ENCODE peak calls at places on chromosomes 2 and 18, in seven cellular contexts. U, X, B, Z, P, L and J are unnamed samples.

GRCh38 chr2:73642338-73643018 is at the start of gene NAT8:
- DNase-seq in U (no peak), X (peak; percentile 73), B (no peak), Z (no peak), P (no peak), L (no peak), J (no peak)

GRCh38 chr2:1795842-1796580 is 51.7 kb upstream of the PXDN start:
- DNase-seq in U (no peak), X (no peak), B (no peak), Z (no peak), P (no peak), L (no peak), J (no peak)

GRCh38 chr18:63879684-63880083 is 7.8 kb upstream of the SERPINB2 start:
- DNase-seq in U (no peak), X (peak; percentile 78), B (no peak), Z (no peak), P (no peak), L (no peak), J (no peak)

GRCh38 chr2:118123561-118124232 is 35.4 kb downstream of the INSIG2 start:
- DNase-seq in U (no peak), X (peak; percentile 87), B (no peak), Z (no peak), P (peak; percentile 69), L (no peak), J (no peak)

GRCh38 chr2:3305952-3306351 is 71.7 kb downstream of the EIPR1 start:
- DNase-seq in U (no peak), X (no peak), B (no peak), Z (peak; percentile 30), P (no peak), L (no peak), J (no peak)

GRCh38 chr18:67590571-67591141 is 74.1 kb upstream of the DSEL start:
- DNase-seq in U (no peak), X (peak; percentile 21), B (no peak), Z (no peak), P (no peak), L (no peak), J (no peak)

GRCh38 chr2:151156943-151157705 is 104.5 kb downstream of the RBM43 start:
- DNase-seq in U (no peak), X (no peak), B (no peak), Z (no peak), P (no peak), L (no peak), J (no peak)

GRCh38 chr2:194591192-194591591 is 1065.8 kb upstream of the SLC39A10 start:
- DNase-seq in U (no peak), X (no peak), B (no peak), Z (no peak), P (no peak), L (no peak), J (no peak)

GRCh38 chr2:201118957-201119848 is 3.2 kb downstream of the CFLAR start:
- DNase-seq in U (no peak), X (peak; percentile 68), B (no peak), Z (no peak), P (no peak), L (peak; percentile 25), J (no peak)

GRCh38 chr2:9778471-9779402 is 64.5 kb upstream of the TAF1B start:
- DNase-seq in U (no peak), X (no peak), B (no peak), Z (no peak), P (peak; percentile 57), L (no peak), J (peak; percentile 49)

GRCh38 chr2:222450021-222450420 is 25.7 kb downstream of the SGPP2 start:
- DNase-seq in U (no peak), X (no peak), B (no peak), Z (no peak), P (no peak), L (no peak), J (no peak)

GRCh38 chr18:48230459-48231113 is 178.6 kb downstream of the ZBTB7C start:
- DNase-seq in U (no peak), X (peak; percentile 7), B (no peak), Z (peak; percentile 79), P (peak; percentile 87), L (peak; percentile 81), J (no peak)

GRCh38 chr2:29615841-29616240 is 305.5 kb downstream of the ALK start:
- DNase-seq in U (no peak), X (no peak), B (no peak), Z (no peak), P (no peak), L (no peak), J (no peak)

GRCh38 chr2:105497094-105497493 is 98.2 kb upstream of the FHL2 start:
- DNase-seq in U (no peak), X (no peak), B (no peak), Z (no peak), P (no peak), L (no peak), J (no peak)

GRCh38 chr2:32904711-32905110 is 42.0 kb upstream of the LTBP1 start:
- DNase-seq in U (no peak), X (no peak), B (no peak), Z (no peak), P (no peak), L (peak; percentile 6), J (no peak)

GRCh38 chr2:148642891-148643416 is 1.6 kb upstream of the EPC2 start:
- DNase-seq in U (no peak), X (peak; percentile 91), B (no peak), Z (peak; percentile 18), P (no peak), L (no peak), J (no peak)

GRCh38 chr18:33459612-33460011 is 19.1 kb upstream of the CCDC178 start:
- DNase-seq in U (no peak), X (no peak), B (no peak), Z (no peak), P (no peak), L (no peak), J (no peak)

GRCh38 chr2:133674433-133675331 is 106.4 kb upstream of the NCKAP5 start:
- DNase-seq in U (no peak), X (peak; percentile 73), B (no peak), Z (peak; percentile 46), P (peak; percentile 83), L (peak; percentile 65), J (peak; percentile 54)

GRCh38 chr2:62604336-62604735 is 98.3 kb upstream of the TMEM17 start:
- DNase-seq in U (no peak), X (no peak), B (no peak), Z (no peak), P (no peak), L (no peak), J (no peak)

DNA sequence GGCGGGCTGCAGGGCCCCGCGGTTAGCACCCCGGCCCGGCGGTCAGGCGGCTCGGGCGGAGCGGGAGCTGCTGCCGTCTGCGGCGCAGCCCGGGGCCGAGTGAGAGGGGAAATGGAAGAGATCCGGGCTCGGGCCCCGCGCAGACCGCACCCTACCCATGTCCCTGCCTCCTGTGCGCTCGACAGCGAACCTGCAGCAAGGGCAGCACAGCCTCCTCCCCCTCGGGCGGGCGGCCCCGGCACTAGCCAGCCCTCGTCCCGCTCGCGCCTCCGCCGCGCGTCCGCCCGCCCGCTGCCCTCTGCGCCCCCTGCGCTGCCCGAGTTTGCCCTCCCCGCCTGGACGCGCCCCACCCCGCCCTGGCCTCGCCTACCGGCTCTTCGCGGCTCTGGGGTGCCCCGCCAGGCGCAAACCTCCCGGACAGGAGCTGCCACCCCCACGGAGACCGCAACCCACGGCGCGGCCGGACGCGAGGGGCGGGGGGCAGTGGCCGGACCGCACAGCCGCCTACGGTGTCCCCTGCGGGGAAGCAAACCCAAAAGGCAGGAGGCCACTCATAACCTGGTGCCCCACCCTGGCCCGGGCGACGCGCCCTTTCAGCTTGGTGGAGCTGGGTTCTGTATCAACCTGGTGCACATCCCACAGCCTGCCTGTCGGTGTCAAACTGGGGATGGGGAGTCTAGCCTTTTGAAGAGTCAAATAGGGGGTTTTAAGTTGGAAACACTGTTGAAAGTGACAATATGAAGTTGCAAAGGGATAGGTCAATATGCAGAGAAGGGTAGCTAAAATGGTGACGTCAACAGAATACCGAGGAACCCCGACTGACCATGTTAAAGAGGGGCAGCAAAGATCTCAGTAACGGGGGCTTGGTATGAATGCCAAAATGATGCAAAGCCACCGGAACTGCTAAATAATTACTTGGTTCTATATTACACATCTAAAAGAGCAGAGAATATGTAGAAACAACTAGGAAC is at the start of gene IHH:
- DNase-seq in U (no peak), X (no peak), B (no peak), Z (peak; percentile 89), P (no peak), L (peak; percentile 17), J (no peak)
- H3K4me3 ChIP-seq in U (no peak within 1 kb of the TSS), X (no peak within 1 kb of the TSS), B (peak within 1 kb of the TSS; percentile 17), Z (peak within 1 kb of the TSS; percentile 59), P (peak within 1 kb of the TSS; percentile 41), L (peak within 1 kb of the TSS; percentile 3), J (peak within 1 kb of the TSS; percentile 60)

GRCh38 chr2:236538242-236538641 is 31.4 kb upstream of the ACKR3 start:
- DNase-seq in U (no peak), X (no peak), B (no peak), Z (no peak), P (no peak), L (no peak), J (no peak)

GRCh38 chr2:236533343-236533742 is 36.3 kb upstream of the ACKR3 start:
- DNase-seq in U (no peak), X (no peak), B (no peak), Z (no peak), P (no peak), L (no peak), J (no peak)

GRCh38 chr2:236535024-236535423 is 34.6 kb upstream of the ACKR3 start:
- DNase-seq in U (no peak), X (peak; percentile 86), B (no peak), Z (no peak), P (peak; percentile 30), L (no peak), J (no peak)

GRCh38 chr2:236541008-236541562 is 28.5 kb upstream of the ACKR3 start:
- DNase-seq in U (no peak), X (no peak), B (no peak), Z (no peak), P (no peak), L (no peak), J (no peak)

GRCh38 chr2:236536727-236537398 is 32.8 kb upstream of the ACKR3 start:
- DNase-seq in U (peak; percentile 36), X (no peak), B (peak; percentile 33), Z (no peak), P (peak; percentile 43), L (no peak), J (no peak)
- H3K4me1 ChIP-seq in U (peaks cover 27% of the 10 kb centered on the region), X (peaks cover 12% of the 10 kb centered on the region), B (peaks cover 22% of the 10 kb centered on the region), Z (no peaks in the 10 kb centered on the region), P (no peaks in the 10 kb centered on the region), L (no peaks in the 10 kb centered on the region), J (no peaks in the 10 kb centered on the region)

DNA sequence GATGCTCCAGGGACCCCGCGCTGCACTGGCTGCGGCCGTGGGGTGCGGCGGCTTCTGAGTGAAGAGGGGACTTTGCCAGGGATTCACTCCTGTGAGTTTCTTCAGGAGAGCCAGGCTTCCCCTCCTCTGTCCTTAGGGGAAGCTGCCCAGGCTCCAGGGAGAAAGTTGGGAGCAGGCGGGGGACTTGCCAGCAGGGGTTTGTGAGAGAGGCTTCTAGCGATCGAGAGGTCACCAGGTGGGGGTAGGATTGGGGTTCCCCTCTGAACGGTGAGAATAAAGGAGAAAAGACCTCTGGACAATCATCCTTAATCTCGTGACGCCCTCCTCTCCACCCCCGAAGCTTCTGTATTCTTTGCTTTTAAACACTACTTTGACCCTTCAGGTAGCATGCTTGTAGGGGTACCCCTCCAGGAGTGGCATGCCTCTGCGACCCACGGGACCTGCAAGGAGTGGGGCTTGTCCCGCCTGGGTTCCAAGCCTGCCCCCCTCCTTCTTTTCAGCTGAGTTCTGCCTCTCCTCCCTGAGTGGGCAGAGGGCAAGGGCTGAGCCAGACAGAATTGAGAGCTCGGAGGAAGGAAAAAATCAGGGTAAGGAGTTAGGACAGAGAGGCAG is 601 bp downstream of the PROKR1 start:
- DNase-seq in U (no peak), X (no peak), B (no peak), Z (no peak), P (no peak), L (no peak), J (no peak)
- H3K4me3 ChIP-seq in U (no peak overlapping the region), X (no peak overlapping the region), B (peak overlapping the region; percentile 43), Z (peak overlapping the region; percentile 54), P (peak overlapping the region; percentile 54), L (peak overlapping the region; percentile 32), J (peak overlapping the region; percentile 47)

GRCh38 chr18:31687529-31687928 is 3.1 kb upstream of the B4GALT6 start:
- DNase-seq in U (no peak), X (no peak), B (no peak), Z (no peak), P (no peak), L (no peak), J (no peak)
- H3K4me1 ChIP-seq in U (no peaks in the 10 kb centered on the region), X (peaks cover 19% of the 10 kb centered on the region), B (peaks cover 3% of the 10 kb centered on the region), Z (no peaks in the 10 kb centered on the region), P (no peaks in the 10 kb centered on the region), L (peaks cover 10% of the 10 kb centered on the region), J (peaks cover 4% of the 10 kb centered on the region)